ENCODE peak calls at places on chromosomes 11 and 22, in four cellular contexts. W, I, L and Z are unnamed samples. For H3K9me3, the result is how much of the 10 kb centered on the place peaks cover.

GRCh38 chr11:102530558-102530957 is at the start of gene MMP7:
- DNase-seq in W (no peak), L (peak), I (no peak), Z (no peak)

GRCh38 chr11:25163421-25163820 is 666.6 kb downstream of the LUZP2 start:
- DNase-seq in L (no peak), W (no peak), I (no peak), Z (no peak)

GRCh38 chr11:10993186-10993585 is 135.3 kb upstream of the ZBED5 start:
- DNase-seq in W (no peak), L (peak), I (no peak), Z (no peak)

GRCh38 chr22:44758970-44759365 is 6.6 kb downstream of the ARHGAP8 start:
- DNase-seq in I (no peak), W (no peak), L (no peak), Z (no peak)

GRCh38 chr11:45110562-45110961 is 35.9 kb upstream of the PRDM11 start:
- DNase-seq in L (peak), W (peak), I (peak), Z (peak)

GRCh38 chr11:44988111-44988510 is 37.4 kb upstream of the TP53I11 start:
- DNase-seq in L (no peak), I (no peak), W (no peak), Z (no peak)

GRCh38 chr11:114685097-114685496 is 6.8 kb downstream of the NXPE2 start:
- DNase-seq in L (no peak), I (no peak), W (no peak), Z (no peak)

GRCh38 chr22:42700901-42701300 is 19.8 kb downstream of the A4GALT start:
- DNase-seq in I (no peak), L (no peak), W (no peak), Z (no peak)

GRCh38 chr22:24060375-24060788 is 49.3 kb downstream of the CABIN1 start:
- DNase-seq in L (peak), W (no peak), I (no peak), Z (no peak)

GRCh38 chr11:72676874-72677341 is 2.7 kb upstream of the PDE2A start:
- DNase-seq in W (peak), L (peak), I (peak), Z (no peak)

GRCh38 chr22:41681616-41682015 is 7.1 kb downstream of the SNU13 start:
- DNase-seq in I (no peak), W (no peak), L (peak), Z (no peak)
- H3K9ac ChIP-seq in I (peak), W (no peak), L (peak), Z (peak)

GRCh38 chr22:47233316-47234243 is 471.1 kb downstream of the TBC1D22A start:
- DNase-seq in I (no peak), W (no peak), L (no peak), Z (no peak)
- H3K9me3 ChIP-seq in I (under half), W (under half), L (under half), Z (under half)

GRCh38 chr22:49284931-49285330 is 542.7 kb downstream of the BRD1 start:
- DNase-seq in W (no peak), I (no peak), L (no peak), Z (no peak)
- H3K27ac ChIP-seq in W (no peak), I (no peak), L (no peak), Z (no peak)

GRCh38 chr11:63880031-63880841 is 36.7 kb downstream of the RCOR2 start:
- DNase-seq in I (no peak), W (no peak), L (peak), Z (no peak)
- H3K9ac ChIP-seq in I (no peak), W (no peak), L (peak), Z (no peak)

DNA sequence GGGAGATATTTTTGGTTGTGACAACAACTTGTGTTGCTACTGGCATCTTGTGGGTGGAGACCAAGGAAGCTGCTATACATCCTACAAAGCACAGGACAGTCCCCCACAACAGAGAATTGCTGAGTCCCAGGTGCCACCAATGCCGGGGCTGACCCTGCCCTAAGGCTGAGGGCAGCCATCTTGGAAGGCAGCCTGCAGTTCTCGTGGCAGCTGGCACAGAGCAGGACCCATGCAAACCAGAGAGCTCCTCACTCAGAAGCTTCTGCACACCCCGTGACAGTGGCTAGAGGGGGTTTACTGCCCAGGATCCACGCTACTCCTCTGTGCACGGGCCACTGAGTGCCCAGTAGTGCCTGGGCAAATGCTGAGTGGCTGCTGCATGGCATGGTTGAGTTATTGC is 143.4 kb downstream of the CTTN start:
- DNase-seq in W (no peak), L (no peak), I (no peak), Z (no peak)
- H3K9me3 ChIP-seq in W (under half), L (under half), I (under half), Z (under half)